ENCODE peak calls at places on chromosome 6, in four cellular contexts. H, L, S and C are unnamed samples. For H3K27me3, the result is how much of the 10 kb centered on the place peaks cover.

GRCh38 chr6:110125361-110125760 is 54.1 kb downstream of the WASF1 start:
- DNase-seq in L (no peak), H (no peak), S (no peak), C (no peak)

GRCh38 chr6:43373252-43373875 is 3.9 kb upstream of the ZNF318 start:
- DNase-seq in H (no peak), S (no peak), L (no peak), C (no peak)

GRCh38 chr6:120545353-120545752 is 788.9 kb downstream of the TBC1D32 start:
- DNase-seq in H (no peak), L (no peak), S (no peak), C (no peak)

GRCh38 chr6:1326535-1327121 is 14.7 kb downstream of the FOXQ1 start:
- DNase-seq in S (no peak), L (no peak), H (no peak), C (peak)

GRCh38 chr6:2756687-2757224 is 6.0 kb upstream of the MYLK4 start:
- DNase-seq in S (no peak), H (no peak), L (no peak), C (no peak)

GRCh38 chr6:71139249-71139648 is 149.4 kb upstream of the OGFRL1 start:
- DNase-seq in L (peak), H (no peak), S (no peak), C (no peak)

GRCh38 chr6:89792881-89793280 is 26.7 kb downstream of the MDN1 start:
- DNase-seq in L (peak), S (no peak), H (no peak), C (no peak)

GRCh38 chr6:27630727-27631613 is 158.1 kb upstream of the ZNF184 start:
- DNase-seq in S (peak), H (peak), L (peak), C (no peak)

GRCh38 chr6:23031986-23032385 is 462.6 kb downstream of the HDGFL1 start:
- DNase-seq in H (no peak), L (peak), S (no peak), C (no peak)

GRCh38 chr6:108727966-108728730 is 120.1 kb upstream of the ARMC2 start:
- DNase-seq in H (no peak), S (no peak), L (no peak), C (no peak)

GRCh38 chr6:18585032-18585573 is 198.0 kb downstream of the RNF144B start:
- DNase-seq in L (peak), S (no peak), H (no peak), C (no peak)

GRCh38 chr6:170505306-170505705 is 47.8 kb downstream of the PSMB1 start:
- DNase-seq in L (no peak), S (no peak), H (no peak), C (no peak)

GRCh38 chr6:3438190-3439167 is 18.4 kb downstream of the SLC22A23 start:
- DNase-seq in S (no peak), H (no peak), L (peak), C (peak)

GRCh38 chr6:39184906-39185580 is 44.2 kb downstream of the KCNK5 start:
- DNase-seq in L (no peak), H (no peak), S (peak), C (no peak)

GRCh38 chr6:14984454-14984853 is 261.4 kb upstream of the JARID2 start:
- DNase-seq in H (no peak), L (peak), S (peak), C (no peak)

GRCh38 chr6:111706841-111707391 is 101.2 kb upstream of the TRAF3IP2 start:
- DNase-seq in H (no peak), L (no peak), S (no peak), C (no peak)

GRCh38 chr6:112468359-112468758 is 121.2 kb downstream of the RFPL4B start:
- DNase-seq in S (no peak), L (peak), H (no peak), C (no peak)

GRCh38 chr6:148972481-148972880 is 225.7 kb downstream of the UST start:
- DNase-seq in S (no peak), L (peak), H (no peak), C (no peak)

GRCh38 chr6:11727995-11728961 is 50.3 kb downstream of the ADTRP start:
- DNase-seq in L (no peak), S (no peak), H (no peak), C (no peak)

GRCh38 chr6:14726816-14727493 is 518.9 kb upstream of the JARID2 start:
- DNase-seq in L (no peak), H (no peak), S (no peak), C (no peak)

GRCh38 chr6:125930810-125931418 is 25.7 kb upstream of the HINT3 start:
- DNase-seq in S (no peak), L (no peak), H (no peak), C (peak)

GRCh38 chr6:43254138-43254817 is 11.0 kb downstream of the TTBK1 start:
- DNase-seq in L (no peak), S (no peak), H (no peak), C (no peak)

DNA sequence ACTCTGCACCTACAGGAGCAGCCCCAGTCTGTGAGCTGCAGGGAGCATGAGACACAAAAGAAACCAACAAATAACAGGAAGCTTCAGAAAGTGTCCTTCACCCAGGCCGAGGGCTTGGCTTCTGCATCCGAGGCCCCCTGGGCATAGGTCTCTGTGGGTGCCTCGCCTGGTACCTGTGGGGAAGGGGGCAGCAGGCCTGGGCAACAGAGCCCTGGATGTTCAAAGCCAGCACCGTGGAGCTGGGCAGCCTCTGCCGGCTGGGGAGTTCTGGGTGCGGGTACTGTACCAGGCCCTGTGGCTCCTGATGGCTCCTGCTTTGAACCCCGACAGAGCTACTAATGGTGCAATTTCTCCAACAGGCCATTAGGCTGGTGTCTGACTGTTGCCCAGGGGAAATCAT is 55.7 kb downstream of the TMEM242 start:
- DNase-seq in S (no peak), H (no peak), L (no peak), C (no peak)
- H3K4me3 ChIP-seq in S (no peak), H (no peak), L (no peak), C (no peak)

GRCh38 chr6:25369450-25370086 is 90.4 kb downstream of the CARMIL1 start:
- DNase-seq in H (no peak), S (no peak), L (peak), C (no peak)
- H3K27ac ChIP-seq in H (no peak), S (peak), L (no peak), C (no peak)

GRCh38 chr6:165557674-165558073 is 105.4 kb downstream of the PDE10A start:
- DNase-seq in L (no peak), H (no peak), S (no peak), C (no peak)

GRCh38 chr6:165559632-165560031 is 103.4 kb downstream of the PDE10A start:
- DNase-seq in S (no peak), H (no peak), L (no peak), C (no peak)

GRCh38 chr6:165551828-165552227 is 111.2 kb downstream of the PDE10A start:
- DNase-seq in L (no peak), H (no peak), S (no peak), C (no peak)

GRCh38 chr6:165552248-165552736 is 110.7 kb downstream of the PDE10A start:
- DNase-seq in S (no peak), H (no peak), L (no peak), C (no peak)

DNA sequence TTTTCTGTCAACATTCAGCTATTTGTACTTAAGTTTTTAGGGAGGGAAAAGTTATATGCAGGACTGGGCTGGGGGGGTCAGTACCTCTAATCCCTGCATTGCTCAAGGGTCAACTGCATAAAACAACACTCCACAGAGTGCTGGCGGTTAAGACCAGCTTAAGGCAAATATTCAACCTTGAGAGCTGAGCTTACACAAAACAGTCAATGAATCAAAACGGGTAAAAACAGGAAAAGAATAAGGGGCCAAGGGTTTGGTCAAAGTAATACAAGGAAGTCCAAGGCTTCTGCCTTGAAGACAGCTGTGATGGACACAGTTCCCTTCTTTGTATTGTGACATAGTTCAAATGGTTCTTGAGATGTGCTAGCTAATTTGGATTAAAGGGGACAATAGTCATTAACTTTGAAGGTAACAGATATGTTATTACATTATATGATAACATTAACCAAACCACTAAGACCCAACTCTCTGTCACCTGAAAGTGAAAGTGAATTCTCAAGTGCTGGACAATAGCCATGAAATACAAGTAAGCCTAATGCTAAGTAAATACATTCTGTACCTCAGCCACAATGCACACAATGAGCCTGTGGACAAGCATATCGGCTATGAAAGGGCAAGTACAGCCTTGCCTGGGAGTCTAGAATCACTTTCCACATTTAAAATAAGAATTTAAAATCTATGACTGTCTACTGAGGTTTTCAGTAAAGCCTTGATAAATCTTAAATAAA is 106.8 kb downstream of the PDE10A start:
- DNase-seq in L (no peak), H (no peak), S (no peak), C (no peak)
- H3K27me3 ChIP-seq in L (under half), H (under half), S (under half), C (under half)

GRCh38 chr6:29749668-29750067 is 26.4 kb downstream of the HLA-F start:
- DNase-seq in L (no peak), S (no peak), H (no peak), C (no peak)
- H3K4me3 ChIP-seq in L (no peak), S (peak), H (peak), C (no peak)

GRCh38 chr6:10144772-10145171 is 270.1 kb downstream of the TFAP2A start:
- DNase-seq in L (no peak), S (no peak), H (no peak), C (no peak)

GRCh38 chr6:10138917-10139316 is 276.0 kb downstream of the TFAP2A start:
- DNase-seq in S (no peak), L (peak), H (no peak), C (no peak)

GRCh38 chr6:10140121-10140520 is 274.8 kb downstream of the TFAP2A start:
- DNase-seq in L (no peak), H (no peak), S (no peak), C (no peak)

GRCh38 chr6:10141756-10142443 is 273.0 kb downstream of the TFAP2A start:
- DNase-seq in S (no peak), L (no peak), H (no peak), C (no peak)

GRCh38 chr6:10140824-10141223 is 274.1 kb downstream of the TFAP2A start:
- DNase-seq in H (no peak), S (no peak), L (peak), C (no peak)
- H3K27ac ChIP-seq in H (no peak), S (no peak), L (no peak), C (no peak)

GRCh38 chr6:163100259-163100658 is 314.3 kb upstream of the QKI start:
- DNase-seq in H (no peak), L (no peak), S (no peak), C (no peak)
- H3K27me3 ChIP-seq in H (under half), L (under half), S (under half), C (under half)

GRCh38 chr6:6751615-6752014 is 163.1 kb downstream of the LY86 start:
- DNase-seq in S (peak), L (no peak), H (no peak), C (no peak)
- H3K4me3 ChIP-seq in S (no peak), L (no peak), H (no peak), C (no peak)

DNA sequence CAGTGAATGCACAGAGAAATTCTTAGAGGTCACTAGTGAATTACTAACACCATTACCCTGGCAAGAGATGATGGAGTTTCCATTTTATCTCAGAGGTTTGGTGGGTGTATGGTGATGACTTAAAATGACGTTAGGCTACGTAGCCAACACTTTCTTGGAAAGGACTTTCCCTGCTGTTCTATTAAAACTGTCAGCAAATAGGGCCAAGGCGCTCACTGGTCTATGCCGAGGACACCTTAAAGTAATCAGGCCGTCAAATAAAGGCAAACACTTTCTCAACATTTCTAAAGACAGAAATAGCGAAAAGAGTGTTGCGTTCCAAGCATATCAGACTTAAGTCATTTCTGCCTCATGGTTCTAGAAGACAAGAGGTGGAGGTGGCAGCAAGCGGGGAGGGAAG is 160.8 kb downstream of the GMPR start:
- DNase-seq in L (peak), S (no peak), H (no peak), C (no peak)
- H3K27ac ChIP-seq in L (peak), S (no peak), H (no peak), C (peak)

GRCh38 chr6:159060107-159060506 is 15.3 kb upstream of the TAGAP start:
- DNase-seq in H (no peak), L (no peak), S (no peak), C (no peak)
- H3K27me3 ChIP-seq in H (under half), L (under half), S (under half), C (under half)